ENCODE peak calls at places on chromosomes 6 and 20, in nine cellular contexts. Q is IMR-90, I is H1, K is DND-41, B is MM.1S, C is neural progenitor cell, A is fibroblast of lung, X is mammary epithelial cell, V is SK-N-SH. E is an unnamed sample.

GRCh38 chr6:108452725-108453195 is 108.0 kb upstream of the FOXO3 start:
- DNase-seq in Q (peak; percentile 27), I (no peak), K (no peak), B (no peak), C (peak; percentile 52), A (peak; percentile 82), X (no peak), V (no peak), E (no peak)

GRCh38 chr6:169574420-169574819 is 127.4 kb downstream of the WDR27 start:
- DNase-seq in Q (no peak), I (no peak), K (no peak), B (no peak), C (no peak), A (no peak), X (no peak), V (no peak), E (no peak)

GRCh38 chr6:4607026-4607704 is 169.0 kb upstream of the CDYL start:
- DNase-seq in Q (peak; percentile 89), I (no peak), K (no peak), B (no peak), C (no peak), A (peak; percentile 96), X (peak; percentile 82), V (no peak), E (peak; percentile 87)

GRCh38 chr6:160273760-160274159 is 15.1 kb upstream of the SLC22A2 start:
- DNase-seq in Q (no peak), I (no peak), K (no peak), B (no peak), C (no peak), A (no peak), X (no peak), V (no peak), E (peak; percentile 75)

GRCh38 chr20:62142252-62143117 is 709 bp downstream of the PSMA7 start:
- DNase-seq in Q (no peak), I (no peak), K (peak; percentile 31), B (peak; percentile 11), C (peak; percentile 61), A (no peak), X (no peak), V (peak; percentile 71), E (no peak)

GRCh38 chr20:17742426-17743130 is 42.8 kb downstream of the BANF2 start:
- DNase-seq in Q (no peak), I (no peak), K (no peak), B (no peak), C (no peak), A (no peak), X (no peak), V (no peak), E (no peak)

GRCh38 chr6:34170341-34170740 is 24.5 kb upstream of the GRM4 start:
- DNase-seq in Q (peak; percentile 8), I (no peak), K (no peak), B (no peak), C (no peak), A (no peak), X (no peak), V (no peak), E (no peak)

GRCh38 chr20:64053841-64054661 is 4.6 kb upstream of the SOX18 start:
- DNase-seq in Q (no peak), I (no peak), K (no peak), B (no peak), C (peak; percentile 74), A (no peak), X (no peak), V (peak; percentile 79), E (peak; percentile 37)

GRCh38 chr20:15857131-15857784 is 716.0 kb downstream of the KIF16B start:
- DNase-seq in Q (no peak), I (no peak), K (no peak), B (no peak), C (no peak), A (no peak), X (no peak), V (no peak), E (no peak)

GRCh38 chr6:12077021-12077420 is 64.9 kb downstream of the HIVEP1 start:
- DNase-seq in Q (no peak), I (no peak), K (no peak), B (no peak), C (no peak), A (no peak), X (peak; percentile 55), V (no peak), E (peak; percentile 68)

GRCh38 chr20:50815162-50815989 is 20.5 kb downstream of the BCAS4 start:
- DNase-seq in Q (peak; percentile 92), I (no peak), K (no peak), B (peak; percentile 56), C (no peak), A (peak; percentile 81), X (peak; percentile 59), V (no peak), E (peak; percentile 33)

GRCh38 chr20:34891166-34892062 is 15.0 kb downstream of the ACSS2 start:
- DNase-seq in Q (peak; percentile 88), I (no peak), K (no peak), B (no peak), C (no peak), A (peak; percentile 73), X (peak; percentile 84), V (no peak), E (peak; percentile 88)

DNA sequence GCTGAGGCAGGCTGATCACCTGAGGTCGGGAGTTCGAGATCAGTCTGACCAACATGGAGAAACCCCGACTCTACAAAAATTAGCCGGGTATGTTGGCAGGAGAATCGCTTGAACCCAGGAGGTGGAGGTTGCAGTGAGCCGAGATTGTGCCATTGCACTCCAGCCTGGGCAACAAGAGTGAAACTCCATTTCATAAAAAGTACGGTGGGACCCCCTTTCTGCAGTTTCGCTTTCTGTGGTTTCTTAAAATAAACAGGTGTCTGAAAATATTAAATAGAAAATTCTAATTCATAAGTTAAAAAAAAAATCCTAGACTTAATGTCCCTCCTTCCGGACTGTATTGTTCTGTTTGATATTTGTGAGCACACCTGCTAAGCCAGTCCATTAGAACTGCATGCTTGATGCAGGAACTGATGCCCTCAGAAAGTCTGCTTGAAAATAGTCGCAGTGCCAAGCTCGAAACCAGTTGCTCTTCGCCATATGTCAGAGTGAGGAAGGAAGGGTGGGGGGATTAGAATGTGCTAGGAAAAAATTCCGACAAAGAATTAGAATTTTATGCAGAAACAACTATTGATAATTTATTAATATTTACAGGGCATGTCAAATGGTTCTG is 85.9 kb downstream of the JARID2 start:
- DNase-seq in Q (no peak), I (no peak), K (no peak), B (peak; percentile 56), C (no peak), A (no peak), X (no peak), V (no peak), E (no peak)
- H4K20me1 ChIP-seq in Q (peaks cover 89% of the 10 kb centered on the region), I (peaks cover 56% of the 10 kb centered on the region), K (peaks cover 58% of the 10 kb centered on the region), B (no peaks in the 10 kb centered on the region), C (peaks cover 92% of the 10 kb centered on the region), A (no peaks in the 10 kb centered on the region), X (peaks cover 4% of the 10 kb centered on the region), V (peaks cover 10% of the 10 kb centered on the region), E (peaks cover 37% of the 10 kb centered on the region)

GRCh38 chr6:42103218-42103617 is 39.2 kb downstream of the C6orf132 start:
- DNase-seq in Q (no peak), I (no peak), K (no peak), B (no peak), C (no peak), A (no peak), X (no peak), V (no peak), E (no peak)
- H3K27ac ChIP-seq in Q (no peak overlapping the region), I (no peak overlapping the region), K (no peak overlapping the region), B (no peak overlapping the region), C (no peak overlapping the region), A (no peak overlapping the region), X (no peak overlapping the region), V (no peak overlapping the region), E (no peak overlapping the region)

GRCh38 chr6:110953633-110954303 is 4.7 kb upstream of the GTF3C6 start:
- DNase-seq in Q (no peak), I (no peak), K (no peak), B (no peak), C (no peak), A (no peak), X (no peak), V (no peak), E (no peak)

GRCh38 chr6:110960014-110960390 is 1.5 kb downstream of the GTF3C6 start:
- DNase-seq in Q (no peak), I (no peak), K (no peak), B (no peak), C (no peak), A (no peak), X (no peak), V (no peak), E (no peak)

GRCh38 chr6:110958332-110959192 is at the start of gene GTF3C6:
- DNase-seq in Q (peak; percentile 91), I (peak; percentile 92), K (peak; percentile 95), B (peak; percentile 86), C (peak; percentile 96), A (peak; percentile 93), X (peak; percentile 88), V (peak; percentile 91), E (peak; percentile 76)
- H3K9ac ChIP-seq in Q (peak within 1 kb of the TSS; percentile 99), I (peak within 1 kb of the TSS; percentile 99), K (peak within 1 kb of the TSS; percentile 95), B (peak within 1 kb of the TSS; percentile 78), C (peak within 1 kb of the TSS; percentile 53), A (peak within 1 kb of the TSS; percentile 96), X (peak within 1 kb of the TSS; percentile 93), V (peak within 1 kb of the TSS; percentile 97), E (peak within 1 kb of the TSS; percentile 97)

GRCh38 chr20:507006-507758 is 36.4 kb downstream of the CSNK2A1 start:
- DNase-seq in Q (no peak), I (no peak), K (no peak), B (no peak), C (no peak), A (no peak), X (no peak), V (no peak), E (no peak)

GRCh38 chr20:497979-498378 is 35.6 kb upstream of the TBC1D20 start:
- DNase-seq in Q (no peak), I (no peak), K (no peak), B (no peak), C (no peak), A (no peak), X (no peak), V (no peak), E (no peak)

GRCh38 chr20:507933-508332 is 35.7 kb downstream of the CSNK2A1 start:
- DNase-seq in Q (peak; percentile 53), I (no peak), K (no peak), B (no peak), C (no peak), A (peak; percentile 47), X (no peak), V (no peak), E (no peak)

GRCh38 chr20:504632-505075 is 38.9 kb downstream of the CSNK2A1 start:
- DNase-seq in Q (no peak), I (no peak), K (no peak), B (no peak), C (no peak), A (no peak), X (peak; percentile 50), V (no peak), E (peak; percentile 44)

DNA sequence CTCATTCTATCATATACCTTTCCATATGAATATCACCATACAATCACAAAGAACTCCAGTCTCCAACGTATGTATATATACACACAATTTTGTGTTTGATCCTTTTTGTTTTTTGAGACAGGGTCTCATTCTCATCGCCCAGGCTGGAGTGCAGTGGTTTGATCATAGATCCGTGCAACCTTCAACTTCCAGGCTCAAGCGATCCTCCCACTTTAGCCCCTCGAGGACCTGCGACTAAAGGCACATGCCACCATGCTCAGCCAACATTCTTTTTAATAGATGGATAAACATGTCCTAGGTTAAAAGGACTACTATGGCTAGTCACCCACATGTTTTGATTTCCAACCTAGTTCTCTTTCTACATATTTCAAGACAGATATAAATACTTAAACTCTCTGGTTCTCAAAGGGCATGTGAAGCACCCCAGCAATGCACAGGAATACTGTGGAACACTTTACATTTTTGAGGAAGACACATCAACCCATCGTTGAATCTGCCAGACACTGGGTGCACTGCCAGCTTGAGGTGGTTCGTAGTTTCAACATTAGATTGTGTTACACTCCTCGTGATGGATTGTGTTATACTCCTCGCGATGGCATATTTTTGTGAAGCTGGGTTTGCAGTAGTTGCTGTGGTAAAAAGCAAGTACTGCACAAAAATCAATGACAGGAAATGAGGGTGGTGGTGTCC is 40.4 kb downstream of the CSNK2A1 start:
- DNase-seq in Q (no peak), I (no peak), K (no peak), B (no peak), C (no peak), A (no peak), X (no peak), V (no peak), E (no peak)
- H4K20me1 ChIP-seq in Q (peaks cover 21% of the 10 kb centered on the region), I (peaks cover 19% of the 10 kb centered on the region), K (peaks cover 23% of the 10 kb centered on the region), B (no peaks in the 10 kb centered on the region), C (peaks cover 36% of the 10 kb centered on the region), A (no peaks in the 10 kb centered on the region), X (peaks cover 3% of the 10 kb centered on the region), V (peaks cover 21% of the 10 kb centered on the region), E (peaks cover 25% of the 10 kb centered on the region)

E was measured in PC-3.